ENCODE peak calls at places on chromosomes 11 and 22, in eight cellular contexts. D is suprapubic skin, H is transverse colon, Z is IMR-90, K is HepG2, V is ovary, E is NB4, S is right lobe of liver. T is an unnamed sample.

GRCh38 chr11:84780689-84781293 is 846.4 kb downstream of the DLG2 start:
- DNase-seq in Z (peak), V (no peak), K (peak), H (no peak), S (no peak), E (peak), D (no peak), T (no peak)

GRCh38 chr22:24592144-24592845 is 578 bp downstream of the LRRC75B start:
- DNase-seq in K (no peak), D (no peak), Z (no peak), E (no peak), V (peak), S (no peak), H (peak), T (peak)

GRCh38 chr22:19802881-19803735 is 42.5 kb downstream of the TBX1 start:
- DNase-seq in D (peak), Z (no peak), S (no peak), K (no peak), H (no peak), E (no peak), V (no peak), T (no peak)

GRCh38 chr11:33982661-33983060 is 68.9 kb upstream of the CAPRIN1 start:
- DNase-seq in S (no peak), K (no peak), H (no peak), V (no peak), D (no peak), Z (no peak), E (no peak), T (no peak)

GRCh38 chr11:124586247-124586860 is 16.6 kb downstream of the OR8A1 start:
- DNase-seq in D (no peak), E (peak), H (peak), K (peak), V (no peak), Z (peak), S (peak), T (peak)

GRCh38 chr11:93545566-93545965 is 2.4 kb upstream of the SMCO4 start:
- DNase-seq in Z (no peak), S (no peak), K (no peak), H (no peak), V (no peak), D (no peak), E (peak), T (no peak)

GRCh38 chr11:126114486-126115252 is 52.0 kb upstream of the CDON start:
- DNase-seq in V (no peak), E (peak), K (no peak), Z (peak), S (no peak), H (no peak), D (no peak), T (no peak)

GRCh38 chr11:59611570-59612565 is 3.7 kb downstream of the OSBP start:
- DNase-seq in D (no peak), H (peak), K (peak), Z (peak), V (no peak), S (peak), E (no peak), T (no peak)

GRCh38 chr22:46537946-46538815 is 761 bp upstream of the CELSR1 start:
- DNase-seq in K (no peak), H (no peak), V (no peak), Z (peak), E (peak), D (no peak), S (no peak), T (no peak)

GRCh38 chr11:69278091-69278867 is 15.7 kb upstream of the MYEOV start:
- DNase-seq in V (no peak), K (no peak), S (no peak), H (peak), E (no peak), Z (no peak), D (no peak), T (no peak)

GRCh38 chr11:19777342-19778102 is 64.9 kb downstream of the NAV2 start:
- DNase-seq in V (no peak), S (no peak), Z (peak), K (peak), E (no peak), D (no peak), H (no peak), T (no peak)

GRCh38 chr11:85884581-85885021 is 29.4 kb downstream of the CCDC83 start:
- DNase-seq in S (no peak), Z (peak), V (no peak), K (no peak), D (no peak), H (no peak), E (no peak), T (no peak)

GRCh38 chr11:19429108-19429760 is 188.5 kb upstream of the E2F8 start:
- DNase-seq in Z (no peak), S (peak), H (no peak), K (no peak), E (peak), V (no peak), D (no peak), T (no peak)

GRCh38 chr11:76806608-76807205 is 23.6 kb downstream of the TSKU start:
- DNase-seq in S (no peak), E (no peak), D (peak), H (no peak), V (no peak), Z (no peak), K (no peak), T (no peak)

GRCh38 chr22:27583930-27584329 is 217.6 kb downstream of the MN1 start:
- DNase-seq in H (no peak), K (no peak), V (no peak), Z (no peak), E (no peak), S (no peak), D (no peak), T (no peak)
- TF ChIP-seq POLR2A in H (no peak), K (no peak), V (no peak), Z (no peak), E (no peak), S (no peak), D (no peak), T (no peak)

DNA sequence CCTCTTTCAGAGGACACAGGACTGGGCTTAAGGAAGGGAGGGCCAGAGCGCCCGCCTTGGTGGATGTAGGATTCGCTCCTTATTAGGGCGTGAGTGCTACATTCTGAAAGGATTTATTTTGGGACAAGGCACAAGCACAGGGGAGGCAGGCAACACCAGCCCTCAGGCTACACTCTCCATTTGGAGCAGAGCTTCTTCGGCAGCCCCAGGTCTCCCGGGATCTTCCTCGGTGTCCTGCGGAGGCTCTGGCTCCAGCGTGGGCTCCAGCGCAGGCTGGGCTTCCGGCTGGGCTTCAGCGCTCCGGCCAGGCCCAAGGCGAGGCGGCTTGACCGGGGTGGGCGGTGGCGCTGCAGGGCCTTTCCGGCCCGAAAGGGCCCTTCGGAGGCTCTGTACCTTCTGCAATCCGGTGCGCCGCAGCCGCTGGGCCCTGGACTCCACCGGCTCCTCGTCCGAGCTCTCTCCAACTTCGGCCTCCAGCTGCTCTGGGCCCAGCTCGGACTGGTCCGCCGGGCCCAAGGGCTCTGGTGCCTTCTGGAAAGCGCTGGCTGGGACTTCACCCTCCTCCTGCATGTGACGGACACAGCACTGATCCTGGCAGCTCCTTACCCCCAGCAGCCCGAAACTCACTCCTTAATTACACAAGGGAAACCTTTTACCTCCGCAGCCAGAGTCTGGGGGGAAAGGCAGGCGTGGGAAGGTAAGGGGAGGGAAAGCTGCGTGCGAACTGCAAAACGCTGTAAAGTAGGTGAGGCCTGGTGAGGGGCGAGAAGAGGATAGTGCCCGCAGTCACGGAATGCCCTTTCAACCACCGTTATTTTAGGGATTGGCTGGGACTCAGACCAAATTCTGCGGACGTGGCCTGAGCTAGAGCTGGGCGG is 1.1 kb downstream of the CAVIN3 start:
- DNase-seq in D (no peak), S (peak), V (peak), K (no peak), Z (peak), E (no peak), H (peak), T (no peak)
- TF ChIP-seq POLR2A in D (no peak), S (no peak), V (peak), K (no peak), Z (no peak), E (no peak), H (peak), T (no peak)

DNA sequence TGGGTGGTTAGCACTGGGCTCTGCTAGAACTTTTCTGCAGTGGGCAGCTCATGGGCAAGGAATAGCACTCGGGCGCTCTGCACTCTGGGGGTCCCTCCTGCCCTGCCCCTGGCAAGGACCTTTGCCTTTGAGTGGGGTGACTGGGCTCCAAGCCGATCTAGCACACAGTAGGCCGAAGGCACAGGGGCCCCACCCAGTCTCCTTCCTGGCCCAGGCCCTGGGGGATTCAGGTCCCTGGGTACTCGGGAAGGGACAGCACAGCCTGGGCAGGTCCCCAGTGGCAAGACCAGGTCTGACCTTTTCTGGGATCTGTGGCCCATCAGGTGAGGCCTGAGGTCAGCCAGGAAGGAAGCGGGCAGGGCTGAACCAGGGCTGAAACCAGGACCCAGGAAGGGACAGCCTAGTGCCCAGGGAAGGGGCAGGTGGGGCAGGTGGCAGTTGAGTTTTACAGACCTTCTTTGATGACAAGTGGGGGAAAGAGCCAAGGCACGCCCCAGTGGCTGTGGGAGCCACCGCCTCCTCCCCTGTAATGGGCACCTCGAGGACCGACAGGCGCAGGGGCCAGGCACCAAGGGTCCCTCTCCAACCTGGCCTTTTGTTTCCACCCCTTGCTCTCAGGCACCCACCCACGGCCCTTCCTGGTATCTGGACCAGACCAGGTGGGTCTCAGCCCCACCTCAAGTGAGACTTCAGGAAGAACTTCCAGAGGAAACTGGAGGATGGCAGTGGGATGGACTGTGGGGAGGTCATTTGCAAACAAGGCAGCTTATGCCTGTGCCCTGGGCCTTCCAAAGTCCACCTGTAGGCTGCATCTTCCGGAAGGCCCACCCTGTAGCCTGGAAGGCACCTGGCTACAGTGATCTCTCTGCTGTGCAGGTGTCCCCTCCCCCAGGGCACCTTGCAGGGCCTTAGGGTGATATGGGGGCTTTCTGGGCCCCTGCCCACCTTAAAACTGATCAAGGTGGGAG is 883 bp upstream of the AIFM3 start:
- DNase-seq in D (no peak), E (no peak), H (peak), V (no peak), S (no peak), K (no peak), Z (no peak), T (no peak)
- TF ChIP-seq POLR2A in D (no peak), E (no peak), H (peak), V (no peak), S (no peak), K (no peak), Z (no peak), T (no peak)

GRCh38 chr22:37019309-37020191 is at the start of the genes MPST and TST:
- DNase-seq in E (peak), K (peak), V (peak), H (peak), Z (peak), S (peak), D (no peak), T (peak)
- TF ChIP-seq POLR2A in E (peak), K (peak), V (peak), H (peak), Z (peak), S (peak), D (no peak), T (peak)

DNA sequence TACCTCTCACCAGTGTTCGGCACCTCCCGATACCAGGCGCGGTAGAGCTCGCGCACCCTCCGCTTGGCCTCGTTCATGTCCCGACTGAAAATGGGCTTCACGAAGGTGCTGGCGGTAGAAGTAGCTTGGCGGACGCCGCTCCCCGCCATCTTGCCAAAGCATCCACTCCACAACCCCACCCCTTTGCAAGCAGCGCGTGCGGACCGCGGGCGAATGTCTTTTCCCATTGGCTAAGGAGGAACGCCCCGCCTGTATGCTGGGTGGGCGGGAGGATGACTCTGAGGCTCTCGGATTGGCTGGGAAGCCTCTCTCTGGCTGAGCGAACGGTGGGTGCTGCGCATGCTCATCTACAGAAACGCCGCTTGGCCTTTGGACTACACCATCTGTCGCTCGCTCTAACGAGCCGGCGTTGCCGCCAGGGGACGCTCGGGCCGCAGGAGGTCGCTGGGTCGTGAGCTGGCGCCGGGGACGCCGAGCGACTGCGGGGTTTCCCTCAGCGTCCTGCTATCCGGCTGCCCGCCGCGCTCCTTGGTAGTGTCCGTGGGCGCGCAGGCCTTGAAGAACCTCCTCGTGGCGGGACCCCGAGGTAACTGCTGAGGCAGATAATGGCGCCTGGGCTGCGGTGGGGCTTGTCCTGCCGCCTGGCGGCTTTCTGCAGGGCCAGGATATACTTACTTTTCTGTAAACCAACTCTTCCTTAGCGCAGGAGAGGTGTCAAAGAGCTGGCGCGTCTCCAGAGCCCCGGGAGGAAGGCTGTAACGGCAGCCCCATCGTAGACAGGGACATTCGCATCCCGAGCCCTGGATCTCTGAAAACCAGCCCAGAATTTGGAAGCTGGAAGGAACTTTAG is at the start of gene NDUFA6:
- DNase-seq in H (peak), D (peak), V (peak), E (peak), K (peak), S (peak), Z (peak), T (peak)
- TF ChIP-seq POLR2A in H (peak), D (peak), V (peak), E (peak), K (peak), S (peak), Z (peak), T (peak)

GRCh38 chr22:38201718-38202436 is at the start of gene MAFF:
- DNase-seq in Z (peak), H (peak), D (peak), V (peak), E (peak), K (peak), S (peak), T (peak)
- TF ChIP-seq POLR2A in Z (peak), H (peak), D (peak), V (peak), E (peak), K (peak), S (peak), T (peak)

GRCh38 chr11:14356342-14356741 is 2.6 kb downstream of the RRAS2 start:
- DNase-seq in K (no peak), D (no peak), Z (no peak), H (no peak), S (no peak), E (no peak), V (no peak), T (no peak)

GRCh38 chr11:14360976-14361375 is 2.0 kb upstream of the RRAS2 start:
- DNase-seq in S (no peak), V (no peak), H (no peak), E (peak), Z (no peak), K (no peak), D (no peak), T (no peak)

GRCh38 chr11:14357843-14358728 is 897 bp downstream of the RRAS2 start:
- DNase-seq in K (peak), S (peak), H (peak), D (no peak), Z (peak), V (peak), E (peak), T (peak)

GRCh38 chr11:14359573-14360031 is 619 bp upstream of the RRAS2 start:
- DNase-seq in D (no peak), K (no peak), S (no peak), H (no peak), E (no peak), Z (peak), V (no peak), T (no peak)

DNA sequence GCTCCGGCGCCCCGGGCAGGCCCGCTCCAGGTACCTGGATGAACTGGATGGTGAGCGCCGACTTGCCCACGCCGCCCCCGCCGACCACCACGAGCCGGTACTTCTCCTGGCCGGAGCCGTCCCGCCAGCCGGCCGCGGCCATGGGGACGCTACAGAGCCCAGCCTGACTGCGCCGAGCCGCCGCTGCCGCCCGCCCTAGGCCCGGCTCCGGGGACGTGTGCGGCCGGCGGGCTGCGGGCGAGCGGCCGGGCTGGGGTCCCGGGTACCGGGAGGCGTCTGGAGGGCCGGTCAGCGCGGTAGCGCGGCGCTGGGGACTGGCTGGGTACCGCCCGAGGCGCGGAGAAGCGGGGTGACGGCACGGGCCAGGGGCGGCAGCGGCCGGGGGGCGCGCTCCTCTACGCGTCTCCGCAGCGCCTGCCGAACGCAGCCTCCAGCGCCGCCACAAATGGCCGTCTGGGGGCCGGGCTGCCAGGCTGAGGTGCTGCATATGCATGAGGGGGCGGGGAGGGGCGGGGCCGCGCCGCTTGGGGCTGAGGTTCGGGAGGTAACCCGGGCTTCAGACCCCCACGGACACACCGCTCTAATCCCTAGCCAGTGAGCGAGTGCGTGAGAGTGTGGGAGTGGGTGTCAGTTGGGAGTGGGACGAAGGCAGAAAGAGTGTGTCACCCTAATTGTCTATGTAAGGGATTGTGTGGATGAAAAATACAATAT is at the start of gene RRAS2:
- DNase-seq in S (peak), D (peak), E (peak), V (peak), Z (peak), K (peak), H (peak), T (peak)
- TF ChIP-seq POLR2A in S (peak), D (no peak), E (no peak), V (peak), Z (peak), K (peak), H (peak), T (peak)